ENCODE peak calls at places on chromosome 7, in five cellular contexts. V is ELF-1; O is effector memory CD4-positive, alpha-beta T cell; I is SJSA1; E is hypothalamus. L is an unnamed sample.

GRCh38 chr7:28958235-28958945 is at the start of gene TRIL:
- DNase-seq in V (peak; percentile 78), O (no peak), I (peak; percentile 29), E (peak; percentile 71), L (peak; percentile 75)

GRCh38 chr7:107902381-107902780 is 11.4 kb downstream of the DLD start:
- DNase-seq in V (no peak), O (no peak), I (peak; percentile 37), E (no peak), L (no peak)

GRCh38 chr7:134246761-134247160 is 70.0 kb downstream of the SLC35B4 start:
- DNase-seq in V (no peak), O (no peak), I (no peak), E (no peak), L (no peak)

GRCh38 chr7:84200859-84201258 is 6.3 kb upstream of the SEMA3A start:
- DNase-seq in V (no peak), O (no peak), I (peak; percentile 63), E (no peak), L (no peak)

GRCh38 chr7:68770649-68771048 is 827.6 kb upstream of the AUTS2 start:
- DNase-seq in V (peak; percentile 21), O (no peak), I (peak; percentile 5), E (no peak), L (peak; percentile 3)

GRCh38 chr7:131105803-131106680 is 221.6 kb upstream of the MKLN1 start:
- DNase-seq in V (peak; percentile 66), O (peak; percentile 84), I (peak; percentile 78), E (peak; percentile 87), L (peak; percentile 85)

GRCh38 chr7:70589590-70589989 is 542.4 kb upstream of the GALNT17 start:
- DNase-seq in V (no peak), O (no peak), I (no peak), E (no peak), L (no peak)

GRCh38 chr7:51376420-51377092 is 59.9 kb upstream of the COBL start:
- DNase-seq in V (no peak), O (no peak), I (no peak), E (no peak), L (no peak)

GRCh38 chr7:98969386-98969785 is 91.1 kb downstream of the TRRAP start:
- DNase-seq in V (no peak), O (no peak), I (no peak), E (no peak), L (no peak)

GRCh38 chr7:150378853-150379589 is at the start of gene ZNF775:
- DNase-seq in V (peak; percentile 98), O (peak; percentile 89), I (peak; percentile 96), E (peak; percentile 91), L (peak; percentile 96)

GRCh38 chr7:44561481-44561880 is 12.2 kb downstream of the DDX56 start:
- DNase-seq in V (no peak), O (no peak), I (no peak), E (no peak), L (no peak)

GRCh38 chr7:92485974-92486373 is 8.2 kb upstream of the ERVW-1 start:
- DNase-seq in V (no peak), O (no peak), I (no peak), E (no peak), L (no peak)

GRCh38 chr7:44461387-44461786 is 29.1 kb downstream of the NUDCD3 start:
- DNase-seq in V (no peak), O (peak; percentile 21), I (peak; percentile 5), E (no peak), L (no peak)

GRCh38 chr7:34157137-34157536 is 251.8 kb downstream of the BMPER start:
- DNase-seq in V (no peak), O (no peak), I (no peak), E (no peak), L (no peak)

GRCh38 chr7:28686418-28686800 is 271.7 kb downstream of the TRIL start:
- DNase-seq in V (peak; percentile 75), O (no peak), I (no peak), E (no peak), L (peak; percentile 70)

GRCh38 chr7:54342458-54342857 is 199.7 kb upstream of the VSTM2A start:
- DNase-seq in V (no peak), O (no peak), I (no peak), E (no peak), L (no peak)

GRCh38 chr7:151406051-151406875 is 3.6 kb downstream of the WDR86 start:
- DNase-seq in V (no peak), O (no peak), I (no peak), E (no peak), L (no peak)

GRCh38 chr7:32390210-32390609 is 100.0 kb downstream of the LSM5 start:
- DNase-seq in V (no peak), O (no peak), I (no peak), E (no peak), L (no peak)

GRCh38 chr7:5630670-5631069 is 150.8 kb downstream of the RNF216 start:
- DNase-seq in V (no peak), O (peak; percentile 28), I (no peak), E (no peak), L (no peak)